ENCODE peak calls at places on chromosomes 3 and 15, in six cellular contexts. I, H, W, S, P and D are unnamed samples.

GRCh38 chr3:169106662-169107061 is 556.9 kb downstream of the MECOM start:
- DNase-seq in I (no peak), H (no peak), W (no peak), S (no peak), P (no peak), D (no peak)

GRCh38 chr3:175421897-175422296 is 562.8 kb downstream of the NAALADL2 start:
- DNase-seq in I (no peak), H (no peak), W (no peak), S (no peak), P (no peak), D (no peak)

GRCh38 chr15:78061963-78062427 is 15.5 kb downstream of the TBC1D2B start:
- DNase-seq in I (no peak), H (no peak), W (peak), S (no peak), P (no peak), D (no peak)

GRCh38 chr3:134056464-134056891 is 26.8 kb upstream of the SLCO2A1 start:
- DNase-seq in I (no peak), H (no peak), W (peak), S (no peak), P (no peak), D (no peak)

GRCh38 chr3:132435911-132436425 is 18.7 kb downstream of the DNAJC13 start:
- DNase-seq in I (no peak), H (no peak), W (no peak), S (no peak), P (no peak), D (no peak)

GRCh38 chr3:64533565-64534317 is 154.1 kb downstream of the ADAMTS9 start:
- DNase-seq in I (peak), H (peak), W (peak), S (peak), P (peak), D (peak)

GRCh38 chr15:89690276-89691218 is at the start of the genes PEX11A and WDR93:
- DNase-seq in I (peak), H (peak), W (no peak), S (peak), P (peak), D (peak)

GRCh38 chr3:64031540-64032533 is 8.5 kb upstream of the PSMD6 start:
- DNase-seq in I (no peak), H (no peak), W (no peak), S (no peak), P (no peak), D (no peak)

GRCh38 chr3:73383470-73384049 is 241.2 kb downstream of the PDZRN3 start:
- DNase-seq in I (no peak), H (no peak), W (no peak), S (no peak), P (no peak), D (no peak)

GRCh38 chr3:141255864-141256263 is 24.2 kb downstream of the PXYLP1 start:
- DNase-seq in I (no peak), H (peak), W (peak), S (no peak), P (no peak), D (peak)
- TF ChIP-seq GABPA in I (no peak), H (no peak), W (no peak), S (no peak), P (no peak), D (no peak)

GRCh38 chr15:74725241-74725774 is at the start of gene CYP1A1:
- DNase-seq in I (peak), H (no peak), W (no peak), S (no peak), P (no peak), D (peak)
- TF ChIP-seq GABPA in I (no peak), H (no peak), W (no peak), S (no peak), P (no peak), D (no peak)

DNA sequence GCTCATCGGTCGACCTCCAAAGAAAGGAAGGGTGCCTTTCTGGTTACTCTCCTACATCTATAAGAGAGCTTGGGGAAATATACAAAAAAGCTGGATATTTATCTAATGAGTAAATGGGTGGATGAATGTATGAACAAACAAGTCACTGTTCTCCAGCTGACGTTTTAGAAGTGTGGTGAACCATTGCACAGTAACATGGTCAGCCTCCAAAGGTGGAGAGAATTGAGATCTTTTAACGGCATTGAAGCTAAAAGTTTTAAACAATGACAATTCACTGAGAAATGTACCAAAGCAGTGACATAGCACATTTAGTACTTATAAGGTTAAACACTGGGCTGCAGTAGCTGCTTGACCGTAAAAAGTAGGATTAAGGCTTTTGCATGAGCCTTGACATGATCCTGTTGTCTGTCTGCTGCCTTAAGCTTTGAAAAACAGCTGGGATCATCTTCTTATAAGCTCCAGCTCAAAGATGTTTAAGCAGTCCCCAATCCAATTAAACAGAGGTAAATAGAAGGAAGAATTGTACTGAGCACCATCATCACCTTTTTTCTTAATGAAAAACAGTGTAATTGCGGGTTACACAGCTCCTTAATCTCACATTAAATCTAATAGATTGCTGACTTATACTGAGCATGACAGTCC is 222.9 kb downstream of the WDR72 start:
- DNase-seq in I (no peak), H (peak), W (no peak), S (no peak), P (no peak), D (no peak)
- TF ChIP-seq GABPA in I (no peak), H (no peak), W (no peak), S (no peak), P (no peak), D (no peak)

DNA sequence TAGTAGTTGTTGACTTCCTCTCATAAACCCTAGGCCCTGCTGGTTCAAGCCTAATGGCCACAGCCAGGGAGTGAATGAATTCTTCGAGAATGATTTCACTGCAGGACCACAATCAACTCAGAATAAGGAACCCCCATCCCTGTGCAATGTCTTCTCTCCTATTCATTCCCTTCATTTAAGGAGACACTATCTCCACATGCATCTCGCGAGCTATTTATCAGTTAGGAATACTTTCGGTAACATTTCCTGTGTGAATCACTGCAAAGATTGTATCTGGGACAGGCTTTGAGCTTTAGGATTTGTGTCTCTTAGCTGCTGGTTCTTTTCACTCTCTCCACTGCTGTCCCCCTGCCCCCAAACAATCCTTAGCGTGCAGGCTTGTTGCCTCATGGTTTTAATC is 94.4 kb downstream of the MYLK start:
- DNase-seq in I (no peak), H (no peak), W (no peak), S (no peak), P (no peak), D (no peak)
- TF ChIP-seq GABPA in I (peak), H (no peak), W (no peak), S (no peak), P (no peak), D (no peak)

GRCh38 chr3:146772211-146772743 is 167.1 kb upstream of the PLSCR5 start:
- DNase-seq in I (no peak), H (no peak), W (no peak), S (no peak), P (no peak), D (no peak)
- TF ChIP-seq GABPA in I (no peak), H (no peak), W (no peak), S (no peak), P (no peak), D (no peak)

GRCh38 chr3:151218136-151218535 is 15.1 kb upstream of the GPR171 start:
- DNase-seq in I (peak), H (no peak), W (no peak), S (no peak), P (no peak), D (no peak)
- TF ChIP-seq GABPA in I (no peak), H (no peak), W (no peak), S (no peak), P (no peak), D (no peak)